ENCODE peak calls at places on chromosome 22, in nine cellular contexts. W is epithelial cell of proximal tubule, A is fibroblast of the aortic adventitia, O is tibial nerve, G is A172, E is non-pigmented ciliary epithelial cell, R is mucosa of descending colon, M is esophagus squamous epithelium, I is spleen. Z is an unnamed sample.

GRCh38 chr22:29203456-29203855 is 2.2 kb upstream of the EMID1 start:
- DNase-seq in W (no peak), A (no peak), O (no peak), G (no peak), E (no peak), R (no peak), M (no peak), I (peak), Z (no peak)

GRCh38 chr22:43308451-43309235 is 34.5 kb downstream of the SCUBE1 start:
- DNase-seq in W (no peak), A (no peak), O (no peak), G (no peak), E (no peak), R (no peak), M (no peak), I (no peak), Z (no peak)

GRCh38 chr22:22769434-22770279 is 118.0 kb upstream of the IGLL5 start:
- DNase-seq in W (no peak), A (no peak), O (no peak), G (no peak), E (no peak), R (no peak), M (no peak), I (no peak), Z (no peak)

GRCh38 chr22:41239443-41240128 is 1.1 kb downstream of the CHADL start:
- DNase-seq in W (no peak), A (no peak), O (no peak), G (no peak), E (no peak), R (no peak), M (no peak), I (no peak), Z (no peak)

GRCh38 chr22:36331306-36331911 is 56.4 kb downstream of the MYH9 start:
- DNase-seq in W (peak), A (peak), O (peak), G (peak), E (peak), R (peak), M (peak), I (peak), Z (peak)

GRCh38 chr22:22818861-22819855 is 68.5 kb upstream of the IGLL5 start:
- DNase-seq in W (no peak), A (no peak), O (no peak), G (no peak), E (no peak), R (no peak), M (no peak), I (peak), Z (no peak)

GRCh38 chr22:43796567-43796966 is 15.5 kb downstream of the EFCAB6 start:
- DNase-seq in W (no peak), A (peak), O (no peak), G (no peak), E (no peak), R (peak), M (no peak), I (no peak), Z (no peak)

GRCh38 chr22:37199839-37200161 is 11.8 kb upstream of the C1QTNF6 start:
- DNase-seq in W (no peak), A (no peak), O (no peak), G (no peak), E (no peak), R (no peak), M (no peak), I (no peak), Z (no peak)

GRCh38 chr22:44884968-44885805 is 124.6 kb downstream of the PHF21B start:
- DNase-seq in W (no peak), A (no peak), O (no peak), G (no peak), E (no peak), R (no peak), M (no peak), I (peak), Z (no peak)

GRCh38 chr22:37165066-37165465 is 15.3 kb upstream of the IL2RB start:
- DNase-seq in W (no peak), A (no peak), O (no peak), G (no peak), E (no peak), R (no peak), M (no peak), I (peak), Z (no peak)

GRCh38 chr22:30600925-30601324 is 6.0 kb upstream of the TCN2 start:
- DNase-seq in W (no peak), A (no peak), O (no peak), G (no peak), E (no peak), R (no peak), M (no peak), I (no peak), Z (no peak)

GRCh38 chr22:31106651-31107205 is 640 bp downstream of the SELENOM start:
- DNase-seq in W (no peak), A (peak), O (peak), G (no peak), E (no peak), R (no peak), M (no peak), I (no peak), Z (peak)

GRCh38 chr22:41966607-41967240 is 2.5 kb upstream of the SEPTIN3 start:
- DNase-seq in W (peak), A (peak), O (peak), G (peak), E (peak), R (peak), M (no peak), I (no peak), Z (no peak)

GRCh38 chr22:41919357-41920224 is 4.7 kb upstream of the SHISA8 start:
- DNase-seq in W (no peak), A (no peak), O (peak), G (no peak), E (no peak), R (peak), M (no peak), I (peak), Z (peak)

GRCh38 chr22:49999901-50000586 is 12.5 kb downstream of the IL17REL start:
- DNase-seq in W (no peak), A (no peak), O (no peak), G (no peak), E (no peak), R (no peak), M (no peak), I (no peak), Z (no peak)

GRCh38 chr22:33242078-33242477 is 183.9 kb upstream of the SYN3 start:
- DNase-seq in W (no peak), A (no peak), O (no peak), G (no peak), E (no peak), R (no peak), M (no peak), I (no peak), Z (no peak)

Z was measured in heart left ventricle.